ENCODE peak calls at places on chromosomes 3 and 15, in seven cellular contexts. F is A172; T is CD8-positive, alpha-beta T cell; Z is EH; S is dermis microvascular lymphatic vessel endothelial cell; U is cardiac muscle cell; H is MM.1S. W is an unnamed sample.

GRCh38 chr15:77029166-77030041 is 34.5 kb downstream of the PSTPIP1 start:
- DNase-seq in U (no peak), T (no peak), S (no peak), H (no peak), Z (no peak), F (no peak), W (no peak)

GRCh38 chr15:101210466-101210865 is 41.4 kb downstream of the CHSY1 start:
- DNase-seq in T (no peak), F (no peak), H (no peak), U (no peak), S (no peak), Z (no peak), W (no peak)

GRCh38 chr15:101807345-101807945 is 4.1 kb downstream of the OR4F6 start:
- DNase-seq in S (no peak), U (no peak), H (no peak), Z (peak; percentile 83), F (peak; percentile 64), T (no peak), W (peak; percentile 56)

GRCh38 chr3:141050576-141050912 is 603 bp upstream of the SPSB4 start:
- DNase-seq in F (no peak), U (no peak), Z (peak; percentile 2), H (no peak), T (no peak), S (no peak), W (peak; percentile 8)

GRCh38 chr15:39285066-39285465 is 295.8 kb upstream of the THBS1 start:
- DNase-seq in U (no peak), F (no peak), S (no peak), T (no peak), H (no peak), Z (peak; percentile 74), W (no peak)

GRCh38 chr3:194828126-194828525 is 142.4 kb downstream of the FAM43A start:
- DNase-seq in F (peak; percentile 16), U (no peak), T (no peak), H (no peak), S (no peak), Z (peak; percentile 92), W (peak; percentile 14)

GRCh38 chr3:143119974-143120715 is 574 bp downstream of the CHST2 start:
- DNase-seq in S (no peak), Z (peak; percentile 36), U (peak; percentile 64), T (peak; percentile 7), F (no peak), H (no peak), W (peak; percentile 70)

GRCh38 chr3:62142280-62142679 is 231.1 kb downstream of the FEZF2 start:
- DNase-seq in S (no peak), H (no peak), Z (no peak), F (no peak), T (no peak), U (no peak), W (no peak)

GRCh38 chr3:165642761-165643432 is 194.3 kb downstream of the BCHE start:
- DNase-seq in S (peak; percentile 68), T (no peak), Z (peak; percentile 91), U (no peak), F (peak; percentile 98), H (no peak), W (peak; percentile 97)

GRCh38 chr3:78734048-78734637 is 1033.7 kb downstream of the ROBO1 start:
- DNase-seq in T (no peak), Z (peak; percentile 76), S (no peak), F (no peak), H (no peak), U (peak; percentile 9), W (peak; percentile 81)

GRCh38 chr15:59688888-59689625 is at the start of gene BNIP2:
- DNase-seq in H (peak; percentile 99), Z (peak; percentile 99), S (peak; percentile 90), U (peak; percentile 100), T (peak; percentile 99), F (peak; percentile 93), W (peak; percentile 100)

GRCh38 chr15:90859234-90860131 is 8.9 kb upstream of the FURIN start:
- DNase-seq in F (no peak), H (no peak), U (peak; percentile 30), T (no peak), S (no peak), Z (peak; percentile 5), W (no peak)

GRCh38 chr3:197260491-197261163 is 37.8 kb downstream of the DLG1 start:
- DNase-seq in F (no peak), U (no peak), S (no peak), Z (peak; percentile 13), H (no peak), T (no peak), W (no peak)

GRCh38 chr3:97037294-97037943 is 223.0 kb downstream of the EPHA6 start:
- DNase-seq in U (no peak), S (no peak), Z (no peak), T (no peak), F (no peak), H (no peak), W (no peak)

GRCh38 chr3:104632521-104632920 is 734.2 kb upstream of the ALCAM start:
- DNase-seq in Z (peak; percentile 19), H (no peak), S (no peak), U (no peak), F (no peak), T (no peak), W (no peak)

GRCh38 chr15:40918799-40919392 is 10.2 kb upstream of the DLL4 start:
- DNase-seq in T (no peak), S (no peak), U (no peak), Z (no peak), F (no peak), H (no peak), W (peak; percentile 52)